ENCODE peak calls at places on chromosomes 7 and 10, in ten cellular contexts. E, Q, L, U, X, W, I, P, N and A are unnamed samples.

GRCh38 chr10:112221545-112221944 is 38.0 kb upstream of the GPAM start:
- DNase-seq in E (no peak), Q (no peak), L (no peak), U (no peak), X (no peak), W (no peak), I (no peak), P (no peak), N (no peak), A (no peak)

GRCh38 chr7:66529889-66530615 is 98.6 kb upstream of the KCTD7 start:
- DNase-seq in E (no peak), Q (no peak), L (no peak), U (peak), X (no peak), W (no peak), I (no peak), P (no peak), N (no peak), A (no peak)

GRCh38 chr7:41108821-41109220 is 594.1 kb downstream of the INHBA start:
- DNase-seq in E (no peak), Q (no peak), L (no peak), U (no peak), X (no peak), W (no peak), I (no peak), P (no peak), N (no peak), A (no peak)

GRCh38 chr10:14163374-14164125 is 167.2 kb downstream of the FRMD4A start:
- DNase-seq in E (no peak), Q (no peak), L (no peak), U (no peak), X (no peak), W (no peak), I (no peak), P (no peak), N (peak), A (no peak)

GRCh38 chr7:38630720-38631673 is at the start of gene AMPH:
- DNase-seq in E (no peak), Q (no peak), L (peak), U (peak), X (peak), W (no peak), I (peak), P (peak), N (peak), A (no peak)

GRCh38 chr10:60732240-60733188 is 45.8 kb upstream of the CDK1 start:
- DNase-seq in E (peak), Q (no peak), L (no peak), U (no peak), X (peak), W (peak), I (peak), P (peak), N (no peak), A (peak)

GRCh38 chr7:2626498-2627117 is 5.2 kb upstream of the TTYH3 start:
- DNase-seq in E (no peak), Q (no peak), L (no peak), U (peak), X (peak), W (no peak), I (no peak), P (no peak), N (no peak), A (no peak)

GRCh38 chr7:76225379-76225778 is 23.7 kb downstream of the SRRM3 start:
- DNase-seq in E (no peak), Q (no peak), L (peak), U (peak), X (peak), W (peak), I (peak), P (no peak), N (no peak), A (no peak)

GRCh38 chr10:67306588-67307205 is 380.9 kb downstream of the LRRTM3 start:
- DNase-seq in E (no peak), Q (peak), L (peak), U (peak), X (peak), W (no peak), I (no peak), P (no peak), N (peak), A (no peak)

GRCh38 chr7:11170160-11170559 is 196.5 kb downstream of the PHF14 start:
- DNase-seq in E (no peak), Q (no peak), L (no peak), U (no peak), X (no peak), W (no peak), I (no peak), P (no peak), N (peak), A (no peak)

GRCh38 chr7:30327813-30328212 is 43.4 kb downstream of the ZNRF2 start:
- DNase-seq in E (no peak), Q (no peak), L (no peak), U (peak), X (peak), W (no peak), I (no peak), P (no peak), N (no peak), A (no peak)

GRCh38 chr10:29479081-29479917 is 155.5 kb downstream of the SVIL start:
- DNase-seq in E (no peak), Q (no peak), L (no peak), U (no peak), X (peak), W (no peak), I (no peak), P (no peak), N (peak), A (peak)

GRCh38 chr10:69479241-69479730 is 28.0 kb downstream of the TSPAN15 start:
- DNase-seq in E (no peak), Q (no peak), L (peak), U (no peak), X (no peak), W (no peak), I (no peak), P (no peak), N (no peak), A (no peak)

GRCh38 chr7:32204361-32205018 is 134.3 kb upstream of the PDE1C start:
- DNase-seq in E (no peak), Q (peak), L (peak), U (peak), X (peak), W (no peak), I (peak), P (no peak), N (peak), A (peak)

GRCh38 chr7:12423355-12423994 is 19.8 kb upstream of the VWDE start:
- DNase-seq in E (no peak), Q (no peak), L (no peak), U (peak), X (peak), W (no peak), I (no peak), P (no peak), N (no peak), A (no peak)

GRCh38 chr7:17661982-17662585 is 278.2 kb downstream of the SNX13 start:
- DNase-seq in E (no peak), Q (no peak), L (no peak), U (peak), X (peak), W (no peak), I (no peak), P (no peak), N (no peak), A (no peak)

GRCh38 chr10:71974489-71975011 is 10.4 kb downstream of the CHST3 start:
- DNase-seq in E (no peak), Q (peak), L (no peak), U (peak), X (peak), W (no peak), I (no peak), P (no peak), N (no peak), A (no peak)